ENCODE peak calls at places on chromosomes 13 and 19, in seven cellular contexts. E, I, U, O, K, V and D are unnamed samples.

GRCh38 chr13:21231426-21231945 is 55.0 kb downstream of the MRPL57 start:
- DNase-seq in K (no peak), I (no peak), U (no peak), E (no peak), O (no peak), V (peak; percentile 11), D (no peak)

GRCh38 chr19:34365463-34366401 is 736 bp downstream of the GPI start:
- DNase-seq in U (no peak), K (no peak), E (peak; percentile 50), I (peak; percentile 57), O (peak; percentile 42), V (no peak), D (no peak)

GRCh38 chr19:8025321-8025720 is 19.9 kb upstream of the ELAVL1 start:
- DNase-seq in E (no peak), V (no peak), U (no peak), K (no peak), O (no peak), I (no peak), D (no peak)

GRCh38 chr19:42487025-42487797 is 41.1 kb downstream of the CEACAM1 start:
- DNase-seq in E (no peak), K (no peak), I (no peak), U (no peak), V (no peak), O (no peak), D (no peak)

GRCh38 chr13:101875717-101876393 is 423.4 kb downstream of the ITGBL1 start:
- DNase-seq in O (no peak), V (peak; percentile 92), U (no peak), K (no peak), I (no peak), E (no peak), D (no peak)

GRCh38 chr19:31214086-31214485 is 135.2 kb downstream of the TSHZ3 start:
- DNase-seq in U (peak; percentile 77), O (peak; percentile 88), I (peak; percentile 19), K (peak; percentile 54), V (peak; percentile 99), E (peak; percentile 85), D (peak; percentile 56)

GRCh38 chr19:43330726-43331434 is 22.6 kb upstream of the CD177 start:
- DNase-seq in K (no peak), E (no peak), O (no peak), V (no peak), I (no peak), U (no peak), D (no peak)

GRCh38 chr13:107866666-107867623 is 348.4 kb downstream of the LIG4 start:
- DNase-seq in K (no peak), I (no peak), U (no peak), O (no peak), E (peak; percentile 17), V (no peak), D (no peak)

GRCh38 chr13:35597451-35597850 is 121.0 kb upstream of the MAB21L1 start:
- DNase-seq in E (no peak), U (no peak), K (no peak), O (no peak), I (no peak), V (no peak), D (no peak)

GRCh38 chr19:30070198-30070969 is 128.3 kb downstream of the URI1 start:
- DNase-seq in U (no peak), K (no peak), V (no peak), O (no peak), I (no peak), E (no peak), D (no peak)

GRCh38 chr19:45528744-45529453 is 21.6 kb downstream of the VASP start:
- DNase-seq in I (no peak), K (no peak), V (no peak), O (peak; percentile 22), U (no peak), E (no peak), D (no peak)

GRCh38 chr19:49689133-49690072 is at the start of gene ADM5:
- DNase-seq in I (peak; percentile 50), E (peak; percentile 63), O (peak; percentile 61), U (no peak), K (no peak), V (no peak), D (no peak)

GRCh38 chr13:26878465-26878864 is 117.9 kb upstream of the GPR12 start:
- DNase-seq in V (no peak), E (no peak), U (no peak), O (no peak), I (no peak), K (no peak), D (no peak)

GRCh38 chr13:23514076-23514475 is 56.1 kb upstream of the TNFRSF19 start:
- DNase-seq in U (no peak), O (no peak), K (no peak), E (no peak), V (no peak), I (no peak), D (no peak)

GRCh38 chr19:13908674-13909073 is 2.7 kb downstream of the CC2D1A start:
- DNase-seq in U (no peak), K (no peak), E (no peak), O (no peak), V (no peak), I (no peak), D (no peak)

GRCh38 chr19:53906211-53907192 is 2.6 kb upstream of the CACNG7 start:
- DNase-seq in I (peak; percentile 42), K (peak; percentile 53), O (peak; percentile 81), E (peak; percentile 74), V (no peak), U (peak; percentile 47), D (no peak)

GRCh38 chr13:32035701-32036100 is 4.1 kb downstream of the FRY start:
- DNase-seq in E (no peak), V (no peak), I (no peak), U (no peak), K (no peak), O (no peak), D (no peak)

GRCh38 chr13:31213681-31214289 is 14.0 kb downstream of the B3GLCT start:
- DNase-seq in K (no peak), E (no peak), O (no peak), U (no peak), I (no peak), V (no peak), D (no peak)

GRCh38 chr13:35332134-35332533 is 144.4 kb downstream of the MAB21L1 start:
- DNase-seq in V (no peak), E (no peak), O (no peak), K (no peak), I (no peak), U (no peak), D (no peak)

GRCh38 chr13:37194428-37194861 is 89.0 kb upstream of the CSNK1A1L start:
- DNase-seq in V (peak; percentile 77), U (no peak), O (no peak), K (no peak), E (no peak), I (no peak), D (no peak)

GRCh38 chr19:15280048-15280725 is 47.9 kb upstream of the EPHX3 start:
- DNase-seq in I (peak; percentile 69), K (no peak), O (no peak), U (no peak), E (no peak), V (no peak), D (peak; percentile 94)